ENCODE peak calls at places on chromosomes 5 and 9, in seven cellular contexts. One of them, this sample, is unnamed.

GRCh38 chr5:154479944-154480750 is 2.1 kb upstream of the HAND1 start:
- DNase-seq in AG10803: no peak
- DNase-seq in CD8-positive, alpha-beta T cell: no peak
- DNase-seq in foreskin fibroblast: no peak
- DNase-seq in A673: no peak
- DNase-seq in spleen: peak
- DNase-seq in cardiac fibroblast: no peak
- DNase-seq in this sample: no peak

GRCh38 chr9:82209797-82210470 is 221.4 kb downstream of the SPATA31D1 start:
- DNase-seq in cardiac fibroblast: no peak
- DNase-seq in spleen: no peak
- DNase-seq in A673: no peak
- DNase-seq in CD8-positive, alpha-beta T cell: no peak
- DNase-seq in foreskin fibroblast: peak
- DNase-seq in AG10803: no peak
- DNase-seq in this sample: no peak

GRCh38 chr5:180627386-180628120 is 21.8 kb downstream of the FLT4 start:
- DNase-seq in CD8-positive, alpha-beta T cell: no peak
- DNase-seq in A673: no peak
- DNase-seq in foreskin fibroblast: no peak
- DNase-seq in spleen: no peak
- DNase-seq in cardiac fibroblast: no peak
- DNase-seq in AG10803: no peak
- DNase-seq in this sample: no peak

GRCh38 chr9:121772600-121773285 is 121.3 kb downstream of the DAB2IP start:
- DNase-seq in AG10803: no peak
- DNase-seq in cardiac fibroblast: no peak
- DNase-seq in A673: no peak
- DNase-seq in foreskin fibroblast: no peak
- DNase-seq in CD8-positive, alpha-beta T cell: no peak
- DNase-seq in spleen: peak
- DNase-seq in this sample: no peak

GRCh38 chr9:89463986-89464901 is 33.7 kb downstream of the SEMA4D start:
- DNase-seq in cardiac fibroblast: no peak
- DNase-seq in CD8-positive, alpha-beta T cell: peak
- DNase-seq in spleen: peak
- DNase-seq in foreskin fibroblast: no peak
- DNase-seq in AG10803: no peak
- DNase-seq in A673: no peak
- DNase-seq in this sample: no peak

GRCh38 chr9:35907732-35908483 is 1.4 kb upstream of the SPAAR start:
- DNase-seq in spleen: no peak
- DNase-seq in CD8-positive, alpha-beta T cell: no peak
- DNase-seq in A673: peak
- DNase-seq in AG10803: peak
- DNase-seq in cardiac fibroblast: peak
- DNase-seq in foreskin fibroblast: peak
- DNase-seq in this sample: no peak

GRCh38 chr5:135269828-135270545 is 129.0 kb downstream of the MACROH2A1 start:
- DNase-seq in foreskin fibroblast: peak
- DNase-seq in AG10803: peak
- DNase-seq in spleen: no peak
- DNase-seq in cardiac fibroblast: no peak
- DNase-seq in CD8-positive, alpha-beta T cell: no peak
- DNase-seq in A673: peak
- DNase-seq in this sample: no peak

GRCh38 chr5:74945561-74946165 is 79.5 kb upstream of the FAM169A start:
- DNase-seq in cardiac fibroblast: no peak
- DNase-seq in AG10803: no peak
- DNase-seq in foreskin fibroblast: peak
- DNase-seq in spleen: no peak
- DNase-seq in A673: no peak
- DNase-seq in CD8-positive, alpha-beta T cell: no peak
- DNase-seq in this sample: no peak

GRCh38 chr5:134086943-134087305 is 27.6 kb upstream of the TCF7 start:
- DNase-seq in spleen: no peak
- DNase-seq in foreskin fibroblast: no peak
- DNase-seq in AG10803: no peak
- DNase-seq in cardiac fibroblast: no peak
- DNase-seq in A673: no peak
- DNase-seq in CD8-positive, alpha-beta T cell: peak
- DNase-seq in this sample: no peak

GRCh38 chr9:93228453-93228852 is 44.5 kb downstream of the WNK2 start:
- DNase-seq in AG10803: no peak
- DNase-seq in foreskin fibroblast: no peak
- DNase-seq in spleen: no peak
- DNase-seq in A673: no peak
- DNase-seq in CD8-positive, alpha-beta T cell: no peak
- DNase-seq in cardiac fibroblast: no peak
- DNase-seq in this sample: no peak

GRCh38 chr9:94773655-94774054 is 47.2 kb downstream of the AOPEP start:
- DNase-seq in A673: no peak
- DNase-seq in CD8-positive, alpha-beta T cell: no peak
- DNase-seq in cardiac fibroblast: no peak
- DNase-seq in foreskin fibroblast: no peak
- DNase-seq in AG10803: no peak
- DNase-seq in spleen: no peak
- DNase-seq in this sample: no peak

GRCh38 chr5:142841511-142842255 is 71.5 kb downstream of the ARHGAP26 start:
- DNase-seq in CD8-positive, alpha-beta T cell: no peak
- DNase-seq in AG10803: peak
- DNase-seq in spleen: no peak
- DNase-seq in A673: no peak
- DNase-seq in cardiac fibroblast: peak
- DNase-seq in foreskin fibroblast: peak
- DNase-seq in this sample: no peak

GRCh38 chr9:38046669-38047300 is 22.2 kb downstream of the SHB start:
- DNase-seq in CD8-positive, alpha-beta T cell: no peak
- DNase-seq in AG10803: peak
- DNase-seq in A673: no peak
- DNase-seq in spleen: no peak
- DNase-seq in foreskin fibroblast: no peak
- DNase-seq in cardiac fibroblast: peak
- DNase-seq in this sample: peak

GRCh38 chr5:43038523-43038989 is 1.6 kb downstream of the ANXA2R start:
- DNase-seq in A673: no peak
- DNase-seq in foreskin fibroblast: peak
- DNase-seq in spleen: peak
- DNase-seq in AG10803: no peak
- DNase-seq in cardiac fibroblast: no peak
- DNase-seq in CD8-positive, alpha-beta T cell: peak
- DNase-seq in this sample: no peak

GRCh38 chr5:115096034-115096769 is 73.5 kb downstream of the TRIM36 start:
- DNase-seq in foreskin fibroblast: no peak
- DNase-seq in cardiac fibroblast: no peak
- DNase-seq in AG10803: no peak
- DNase-seq in CD8-positive, alpha-beta T cell: no peak
- DNase-seq in spleen: no peak
- DNase-seq in A673: peak
- DNase-seq in this sample: no peak

GRCh38 chr5:7978991-7979390 is 110.0 kb downstream of the MTRR start:
- DNase-seq in spleen: no peak
- DNase-seq in A673: no peak
- DNase-seq in AG10803: no peak
- DNase-seq in CD8-positive, alpha-beta T cell: no peak
- DNase-seq in cardiac fibroblast: no peak
- DNase-seq in foreskin fibroblast: no peak
- DNase-seq in this sample: no peak

GRCh38 chr5:71778678-71779276 is 59.7 kb downstream of the CARTPT start:
- DNase-seq in foreskin fibroblast: peak
- DNase-seq in CD8-positive, alpha-beta T cell: no peak
- DNase-seq in spleen: no peak
- DNase-seq in cardiac fibroblast: peak
- DNase-seq in AG10803: peak
- DNase-seq in A673: peak
- DNase-seq in this sample: peak

GRCh38 chr5:122144236-122144635 is 14.9 kb downstream of the ZNF474 start:
- DNase-seq in cardiac fibroblast: no peak
- DNase-seq in spleen: no peak
- DNase-seq in CD8-positive, alpha-beta T cell: no peak
- DNase-seq in A673: no peak
- DNase-seq in foreskin fibroblast: peak
- DNase-seq in AG10803: peak
- DNase-seq in this sample: no peak

GRCh38 chr9:101628173-101628572 is 33.4 kb upstream of the PPP3R2 start:
- DNase-seq in A673: peak
- DNase-seq in spleen: no peak
- DNase-seq in cardiac fibroblast: no peak
- DNase-seq in AG10803: peak
- DNase-seq in CD8-positive, alpha-beta T cell: no peak
- DNase-seq in foreskin fibroblast: peak
- DNase-seq in this sample: no peak

GRCh38 chr5:148209151-148209550 is 6.3 kb downstream of the SPINK6 start:
- DNase-seq in spleen: no peak
- DNase-seq in foreskin fibroblast: no peak
- DNase-seq in CD8-positive, alpha-beta T cell: no peak
- DNase-seq in A673: no peak
- DNase-seq in cardiac fibroblast: no peak
- DNase-seq in AG10803: no peak
- DNase-seq in this sample: no peak

GRCh38 chr5:42595597-42595996 is 161.0 kb upstream of the CCDC152 start:
- DNase-seq in A673: peak
- DNase-seq in CD8-positive, alpha-beta T cell: no peak
- DNase-seq in foreskin fibroblast: no peak
- DNase-seq in spleen: no peak
- DNase-seq in cardiac fibroblast: no peak
- DNase-seq in AG10803: no peak
- DNase-seq in this sample: no peak

GRCh38 chr5:175842947-175843793 is 28.2 kb upstream of the CPLX2 start:
- DNase-seq in foreskin fibroblast: peak
- DNase-seq in AG10803: peak
- DNase-seq in CD8-positive, alpha-beta T cell: no peak
- DNase-seq in spleen: no peak
- DNase-seq in A673: no peak
- DNase-seq in cardiac fibroblast: peak
- DNase-seq in this sample: no peak

GRCh38 chr5:14977058-14977640 is 105.6 kb upstream of the ANKH start:
- DNase-seq in AG10803: no peak
- DNase-seq in CD8-positive, alpha-beta T cell: no peak
- DNase-seq in cardiac fibroblast: no peak
- DNase-seq in spleen: no peak
- DNase-seq in A673: no peak
- DNase-seq in foreskin fibroblast: no peak
- DNase-seq in this sample: peak

GRCh38 chr5:43315262-43315661 is 2.0 kb upstream of the HMGCS1 start:
- DNase-seq in spleen: no peak
- DNase-seq in foreskin fibroblast: peak
- DNase-seq in A673: no peak
- DNase-seq in cardiac fibroblast: no peak
- DNase-seq in AG10803: no peak
- DNase-seq in CD8-positive, alpha-beta T cell: no peak
- DNase-seq in this sample: no peak

GRCh38 chr5:171122372-171122771 is 186.7 kb upstream of the TLX3 start:
- DNase-seq in A673: peak
- DNase-seq in CD8-positive, alpha-beta T cell: no peak
- DNase-seq in cardiac fibroblast: peak
- DNase-seq in AG10803: peak
- DNase-seq in foreskin fibroblast: peak
- DNase-seq in spleen: no peak
- DNase-seq in this sample: peak

GRCh38 chr5:111398013-111398412 is 114.3 kb downstream of the STARD4 start:
- DNase-seq in A673: no peak
- DNase-seq in CD8-positive, alpha-beta T cell: no peak
- DNase-seq in AG10803: no peak
- DNase-seq in spleen: no peak
- DNase-seq in cardiac fibroblast: no peak
- DNase-seq in foreskin fibroblast: no peak
- DNase-seq in this sample: no peak

GRCh38 chr9:99234618-99235017 is 12.5 kb downstream of the SEC61B start:
- DNase-seq in CD8-positive, alpha-beta T cell: no peak
- DNase-seq in AG10803: no peak
- DNase-seq in foreskin fibroblast: no peak
- DNase-seq in spleen: no peak
- DNase-seq in A673: no peak
- DNase-seq in cardiac fibroblast: no peak
- DNase-seq in this sample: no peak
- H3K4me3 ChIP-seq in CD8-positive, alpha-beta T cell: no peak
- H3K4me3 ChIP-seq in AG10803: no peak
- H3K4me3 ChIP-seq in foreskin fibroblast: no peak
- H3K4me3 ChIP-seq in spleen: no peak
- H3K4me3 ChIP-seq in A673: no peak
- H3K4me3 ChIP-seq in cardiac fibroblast: no peak
- H3K4me3 ChIP-seq in this sample: no peak

GRCh38 chr9:73497796-73498195 is 346.1 kb downstream of the ANXA1 start:
- DNase-seq in cardiac fibroblast: no peak
- DNase-seq in A673: no peak
- DNase-seq in CD8-positive, alpha-beta T cell: no peak
- DNase-seq in spleen: no peak
- DNase-seq in foreskin fibroblast: no peak
- DNase-seq in AG10803: no peak
- DNase-seq in this sample: no peak
- TF ChIP-seq CTCF in cardiac fibroblast: no peak
- TF ChIP-seq CTCF in A673: no peak
- TF ChIP-seq CTCF in CD8-positive, alpha-beta T cell: no peak
- TF ChIP-seq CTCF in spleen: no peak
- TF ChIP-seq CTCF in foreskin fibroblast: no peak
- TF ChIP-seq CTCF in AG10803: no peak
- TF ChIP-seq CTCF in this sample: no peak

GRCh38 chr5:52915176-52915875 is 73.8 kb upstream of the ITGA2 start:
- DNase-seq in spleen: no peak
- DNase-seq in foreskin fibroblast: peak
- DNase-seq in cardiac fibroblast: peak
- DNase-seq in AG10803: peak
- DNase-seq in A673: peak
- DNase-seq in CD8-positive, alpha-beta T cell: peak
- DNase-seq in this sample: peak
- H3K4me3 ChIP-seq in spleen: no peak
- H3K4me3 ChIP-seq in foreskin fibroblast: peak
- H3K4me3 ChIP-seq in cardiac fibroblast: peak
- H3K4me3 ChIP-seq in AG10803: peak
- H3K4me3 ChIP-seq in A673: peak
- H3K4me3 ChIP-seq in CD8-positive, alpha-beta T cell: no peak
- H3K4me3 ChIP-seq in this sample: no peak

GRCh38 chr9:98229620-98230019 is 25.8 kb downstream of the TBC1D2 start:
- DNase-seq in AG10803: no peak
- DNase-seq in CD8-positive, alpha-beta T cell: no peak
- DNase-seq in foreskin fibroblast: no peak
- DNase-seq in A673: no peak
- DNase-seq in cardiac fibroblast: no peak
- DNase-seq in spleen: no peak
- DNase-seq in this sample: no peak

GRCh38 chr9:98227883-98228282 is 27.6 kb downstream of the TBC1D2 start:
- DNase-seq in spleen: no peak
- DNase-seq in AG10803: no peak
- DNase-seq in cardiac fibroblast: no peak
- DNase-seq in A673: no peak
- DNase-seq in foreskin fibroblast: no peak
- DNase-seq in CD8-positive, alpha-beta T cell: no peak
- DNase-seq in this sample: no peak

GRCh38 chr9:98230354-98230753 is 25.1 kb downstream of the TBC1D2 start:
- DNase-seq in spleen: no peak
- DNase-seq in cardiac fibroblast: no peak
- DNase-seq in AG10803: no peak
- DNase-seq in A673: no peak
- DNase-seq in CD8-positive, alpha-beta T cell: no peak
- DNase-seq in foreskin fibroblast: no peak
- DNase-seq in this sample: peak

GRCh38 chr9:98228392-98229089 is 26.9 kb downstream of the TBC1D2 start:
- DNase-seq in AG10803: no peak
- DNase-seq in A673: no peak
- DNase-seq in CD8-positive, alpha-beta T cell: no peak
- DNase-seq in spleen: no peak
- DNase-seq in cardiac fibroblast: no peak
- DNase-seq in foreskin fibroblast: peak
- DNase-seq in this sample: no peak

GRCh38 chr9:98229090-98229395 is 26.4 kb downstream of the TBC1D2 start:
- DNase-seq in AG10803: no peak
- DNase-seq in A673: no peak
- DNase-seq in spleen: no peak
- DNase-seq in foreskin fibroblast: no peak
- DNase-seq in cardiac fibroblast: no peak
- DNase-seq in CD8-positive, alpha-beta T cell: no peak
- DNase-seq in this sample: no peak
- TF ChIP-seq CTCF in AG10803: no peak
- TF ChIP-seq CTCF in A673: no peak
- TF ChIP-seq CTCF in spleen: no peak
- TF ChIP-seq CTCF in foreskin fibroblast: no peak
- TF ChIP-seq CTCF in cardiac fibroblast: no peak
- TF ChIP-seq CTCF in CD8-positive, alpha-beta T cell: no peak
- TF ChIP-seq CTCF in this sample: no peak